ENCODE peak calls at places on chromosomes 1 and 21, in six cellular contexts. One of them, this sample, is unnamed.

GRCh38 chr1:67393737-67394136 is 36.5 kb downstream of the SERBP1 start:
- DNase-seq in Karpas-422: no peak
- DNase-seq in heart left ventricle: no peak
- DNase-seq in posterior cingulate gyrus: no peak
- DNase-seq in stimulated activated CD4-positive, alpha-beta T cell treated with anti-CD3 and anti-CD28 coated beads, Interleukin-15, amount 100 ng/mL, for 24 hours: no peak
- DNase-seq in AG08396: no peak
- DNase-seq in this sample: no peak

GRCh38 chr21:36994501-36995189 is 11.9 kb upstream of the RIPPLY3 start:
- DNase-seq in AG08396: no peak
- DNase-seq in posterior cingulate gyrus: no peak
- DNase-seq in heart left ventricle: no peak
- DNase-seq in stimulated activated CD4-positive, alpha-beta T cell treated with anti-CD3 and anti-CD28 coated beads, Interleukin-15, amount 100 ng/mL, for 24 hours: peak; percentile 64
- DNase-seq in Karpas-422: no peak
- DNase-seq in this sample: no peak

GRCh38 chr1:61184035-61184713 is 101.8 kb downstream of the NFIA start:
- DNase-seq in posterior cingulate gyrus: peak; percentile 92
- DNase-seq in AG08396: peak; percentile 78
- DNase-seq in Karpas-422: peak; percentile 92
- DNase-seq in heart left ventricle: peak; percentile 92
- DNase-seq in stimulated activated CD4-positive, alpha-beta T cell treated with anti-CD3 and anti-CD28 coated beads, Interleukin-15, amount 100 ng/mL, for 24 hours: no peak
- DNase-seq in this sample: peak; percentile 90

GRCh38 chr1:167617100-167617949 is 12.7 kb upstream of the RCSD1 start:
- DNase-seq in posterior cingulate gyrus: no peak
- DNase-seq in stimulated activated CD4-positive, alpha-beta T cell treated with anti-CD3 and anti-CD28 coated beads, Interleukin-15, amount 100 ng/mL, for 24 hours: peak; percentile 30
- DNase-seq in AG08396: no peak
- DNase-seq in heart left ventricle: peak; percentile 56
- DNase-seq in Karpas-422: peak; percentile 94
- DNase-seq in this sample: peak; percentile 45

GRCh38 chr1:187264995-187265602 is 436.4 kb downstream of the PLA2G4A start:
- DNase-seq in heart left ventricle: peak; percentile 6
- DNase-seq in posterior cingulate gyrus: no peak
- DNase-seq in Karpas-422: peak; percentile 64
- DNase-seq in AG08396: no peak
- DNase-seq in stimulated activated CD4-positive, alpha-beta T cell treated with anti-CD3 and anti-CD28 coated beads, Interleukin-15, amount 100 ng/mL, for 24 hours: no peak
- DNase-seq in this sample: peak; percentile 34

GRCh38 chr1:212396638-212397037 is 18.0 kb downstream of the PACC1 start:
- DNase-seq in Karpas-422: no peak
- DNase-seq in stimulated activated CD4-positive, alpha-beta T cell treated with anti-CD3 and anti-CD28 coated beads, Interleukin-15, amount 100 ng/mL, for 24 hours: no peak
- DNase-seq in AG08396: no peak
- DNase-seq in posterior cingulate gyrus: no peak
- DNase-seq in heart left ventricle: no peak
- DNase-seq in this sample: no peak

GRCh38 chr1:61636814-61637213 is 88.1 kb downstream of the TM2D1 start:
- DNase-seq in AG08396: no peak
- DNase-seq in Karpas-422: peak; percentile 27
- DNase-seq in heart left ventricle: no peak
- DNase-seq in stimulated activated CD4-positive, alpha-beta T cell treated with anti-CD3 and anti-CD28 coated beads, Interleukin-15, amount 100 ng/mL, for 24 hours: no peak
- DNase-seq in posterior cingulate gyrus: no peak
- DNase-seq in this sample: no peak

GRCh38 chr1:163796394-163796821 is 474.7 kb downstream of the NUF2 start:
- DNase-seq in posterior cingulate gyrus: no peak
- DNase-seq in heart left ventricle: no peak
- DNase-seq in stimulated activated CD4-positive, alpha-beta T cell treated with anti-CD3 and anti-CD28 coated beads, Interleukin-15, amount 100 ng/mL, for 24 hours: no peak
- DNase-seq in AG08396: peak; percentile 7
- DNase-seq in Karpas-422: no peak
- DNase-seq in this sample: peak; percentile 57

GRCh38 chr1:210558302-210558701 is 229.6 kb downstream of the HHAT start:
- DNase-seq in heart left ventricle: peak; percentile 38
- DNase-seq in stimulated activated CD4-positive, alpha-beta T cell treated with anti-CD3 and anti-CD28 coated beads, Interleukin-15, amount 100 ng/mL, for 24 hours: no peak
- DNase-seq in AG08396: no peak
- DNase-seq in posterior cingulate gyrus: no peak
- DNase-seq in Karpas-422: no peak
- DNase-seq in this sample: no peak

GRCh38 chr1:109438798-109439297 is 12.6 kb upstream of the PSMA5 start:
- DNase-seq in posterior cingulate gyrus: no peak
- DNase-seq in stimulated activated CD4-positive, alpha-beta T cell treated with anti-CD3 and anti-CD28 coated beads, Interleukin-15, amount 100 ng/mL, for 24 hours: peak; percentile 5
- DNase-seq in Karpas-422: no peak
- DNase-seq in heart left ventricle: peak; percentile 49
- DNase-seq in AG08396: peak; percentile 76
- DNase-seq in this sample: peak; percentile 62

GRCh38 chr1:44714944-44715571 is 15.9 kb downstream of the RNU5D-1 start:
- DNase-seq in stimulated activated CD4-positive, alpha-beta T cell treated with anti-CD3 and anti-CD28 coated beads, Interleukin-15, amount 100 ng/mL, for 24 hours: peak; percentile 72
- DNase-seq in AG08396: peak; percentile 82
- DNase-seq in posterior cingulate gyrus: no peak
- DNase-seq in Karpas-422: peak; percentile 96
- DNase-seq in heart left ventricle: peak; percentile 54
- DNase-seq in this sample: peak; percentile 75

GRCh38 chr1:24899581-24900485 is 30.2 kb downstream of the RUNX3 start:
- DNase-seq in posterior cingulate gyrus: no peak
- DNase-seq in heart left ventricle: no peak
- DNase-seq in AG08396: no peak
- DNase-seq in Karpas-422: peak; percentile 55
- DNase-seq in stimulated activated CD4-positive, alpha-beta T cell treated with anti-CD3 and anti-CD28 coated beads, Interleukin-15, amount 100 ng/mL, for 24 hours: peak; percentile 25
- DNase-seq in this sample: no peak

GRCh38 chr1:101128211-101128727 is 102.7 kb upstream of the DPH5 start:
- DNase-seq in Karpas-422: peak; percentile 88
- DNase-seq in AG08396: no peak
- DNase-seq in stimulated activated CD4-positive, alpha-beta T cell treated with anti-CD3 and anti-CD28 coated beads, Interleukin-15, amount 100 ng/mL, for 24 hours: no peak
- DNase-seq in posterior cingulate gyrus: no peak
- DNase-seq in heart left ventricle: no peak
- DNase-seq in this sample: no peak

GRCh38 chr1:27632387-27633297 is 2.3 kb downstream of the FGR start:
- DNase-seq in Karpas-422: peak; percentile 64
- DNase-seq in AG08396: no peak
- DNase-seq in heart left ventricle: no peak
- DNase-seq in posterior cingulate gyrus: no peak
- DNase-seq in stimulated activated CD4-positive, alpha-beta T cell treated with anti-CD3 and anti-CD28 coated beads, Interleukin-15, amount 100 ng/mL, for 24 hours: peak; percentile 80
- DNase-seq in this sample: no peak

GRCh38 chr1:26771643-26772321 is 16.0 kb upstream of the PIGV start:
- DNase-seq in heart left ventricle: no peak
- DNase-seq in posterior cingulate gyrus: no peak
- DNase-seq in AG08396: peak; percentile 88
- DNase-seq in Karpas-422: no peak
- DNase-seq in stimulated activated CD4-positive, alpha-beta T cell treated with anti-CD3 and anti-CD28 coated beads, Interleukin-15, amount 100 ng/mL, for 24 hours: peak; percentile 40
- DNase-seq in this sample: peak; percentile 13

GRCh38 chr1:84347547-84348239 is 46.2 kb downstream of the SAMD13 start:
- DNase-seq in heart left ventricle: no peak
- DNase-seq in posterior cingulate gyrus: no peak
- DNase-seq in stimulated activated CD4-positive, alpha-beta T cell treated with anti-CD3 and anti-CD28 coated beads, Interleukin-15, amount 100 ng/mL, for 24 hours: no peak
- DNase-seq in Karpas-422: no peak
- DNase-seq in AG08396: no peak
- DNase-seq in this sample: no peak

GRCh38 chr21:29125979-29126378 is 4.5 kb upstream of the MAP3K7CL start:
- DNase-seq in stimulated activated CD4-positive, alpha-beta T cell treated with anti-CD3 and anti-CD28 coated beads, Interleukin-15, amount 100 ng/mL, for 24 hours: no peak
- DNase-seq in heart left ventricle: no peak
- DNase-seq in Karpas-422: no peak
- DNase-seq in AG08396: no peak
- DNase-seq in posterior cingulate gyrus: no peak
- DNase-seq in this sample: no peak

GRCh38 chr21:30491963-30492428 is at the start of gene KRTAP19-3:
- DNase-seq in heart left ventricle: no peak
- DNase-seq in Karpas-422: no peak
- DNase-seq in stimulated activated CD4-positive, alpha-beta T cell treated with anti-CD3 and anti-CD28 coated beads, Interleukin-15, amount 100 ng/mL, for 24 hours: no peak
- DNase-seq in AG08396: no peak
- DNase-seq in posterior cingulate gyrus: no peak
- DNase-seq in this sample: no peak

GRCh38 chr1:239739919-239740318 is 351.8 kb upstream of the FMN2 start:
- DNase-seq in posterior cingulate gyrus: no peak
- DNase-seq in AG08396: no peak
- DNase-seq in heart left ventricle: no peak
- DNase-seq in Karpas-422: no peak
- DNase-seq in stimulated activated CD4-positive, alpha-beta T cell treated with anti-CD3 and anti-CD28 coated beads, Interleukin-15, amount 100 ng/mL, for 24 hours: no peak
- DNase-seq in this sample: no peak

GRCh38 chr1:101190441-101190840 is 46.4 kb upstream of the S1PR1 start:
- DNase-seq in AG08396: no peak
- DNase-seq in heart left ventricle: no peak
- DNase-seq in stimulated activated CD4-positive, alpha-beta T cell treated with anti-CD3 and anti-CD28 coated beads, Interleukin-15, amount 100 ng/mL, for 24 hours: no peak
- DNase-seq in Karpas-422: no peak
- DNase-seq in posterior cingulate gyrus: no peak
- DNase-seq in this sample: no peak

GRCh38 chr1:20847619-20848080 is 60.5 kb upstream of the HP1BP3 start:
- DNase-seq in AG08396: no peak
- DNase-seq in posterior cingulate gyrus: no peak
- DNase-seq in Karpas-422: no peak
- DNase-seq in stimulated activated CD4-positive, alpha-beta T cell treated with anti-CD3 and anti-CD28 coated beads, Interleukin-15, amount 100 ng/mL, for 24 hours: no peak
- DNase-seq in heart left ventricle: no peak
- DNase-seq in this sample: no peak

GRCh38 chr1:62012821-62013220 is 181.8 kb upstream of the L1TD1 start:
- DNase-seq in AG08396: no peak
- DNase-seq in Karpas-422: no peak
- DNase-seq in heart left ventricle: peak; percentile 13
- DNase-seq in stimulated activated CD4-positive, alpha-beta T cell treated with anti-CD3 and anti-CD28 coated beads, Interleukin-15, amount 100 ng/mL, for 24 hours: no peak
- DNase-seq in posterior cingulate gyrus: no peak
- DNase-seq in this sample: peak; percentile 12

GRCh38 chr1:79791488-79792211 is 785.1 kb upstream of the ADGRL4 start:
- DNase-seq in stimulated activated CD4-positive, alpha-beta T cell treated with anti-CD3 and anti-CD28 coated beads, Interleukin-15, amount 100 ng/mL, for 24 hours: no peak
- DNase-seq in AG08396: no peak
- DNase-seq in posterior cingulate gyrus: no peak
- DNase-seq in heart left ventricle: no peak
- DNase-seq in Karpas-422: no peak
- DNase-seq in this sample: no peak

GRCh38 chr1:107964397-107965111 is 426 bp downstream of the VAV3 start:
- DNase-seq in heart left ventricle: peak; percentile 10
- DNase-seq in Karpas-422: peak; percentile 57
- DNase-seq in posterior cingulate gyrus: no peak
- DNase-seq in AG08396: peak; percentile 11
- DNase-seq in stimulated activated CD4-positive, alpha-beta T cell treated with anti-CD3 and anti-CD28 coated beads, Interleukin-15, amount 100 ng/mL, for 24 hours: peak; percentile 51
- DNase-seq in this sample: no peak

GRCh38 chr1:15799004-15799867 is 8.2 kb downstream of the UQCRHL start:
- DNase-seq in AG08396: peak; percentile 94
- DNase-seq in Karpas-422: no peak
- DNase-seq in stimulated activated CD4-positive, alpha-beta T cell treated with anti-CD3 and anti-CD28 coated beads, Interleukin-15, amount 100 ng/mL, for 24 hours: peak; percentile 26
- DNase-seq in heart left ventricle: no peak
- DNase-seq in posterior cingulate gyrus: peak; percentile 30
- DNase-seq in this sample: peak; percentile 77

GRCh38 chr1:182962554-182963115 is 9.7 kb upstream of the SHCBP1L start:
- DNase-seq in AG08396: peak; percentile 91
- DNase-seq in heart left ventricle: peak; percentile 84
- DNase-seq in posterior cingulate gyrus: no peak
- DNase-seq in stimulated activated CD4-positive, alpha-beta T cell treated with anti-CD3 and anti-CD28 coated beads, Interleukin-15, amount 100 ng/mL, for 24 hours: peak; percentile 43
- DNase-seq in Karpas-422: peak; percentile 82
- DNase-seq in this sample: peak; percentile 75

GRCh38 chr1:162019436-162019835 is 4.2 kb downstream of the OLFML2B start:
- DNase-seq in AG08396: no peak
- DNase-seq in stimulated activated CD4-positive, alpha-beta T cell treated with anti-CD3 and anti-CD28 coated beads, Interleukin-15, amount 100 ng/mL, for 24 hours: no peak
- DNase-seq in heart left ventricle: no peak
- DNase-seq in Karpas-422: no peak
- DNase-seq in posterior cingulate gyrus: no peak
- DNase-seq in this sample: no peak

GRCh38 chr1:32761253-32761877 is 55.8 kb downstream of the YARS1 start:
- DNase-seq in heart left ventricle: no peak
- DNase-seq in stimulated activated CD4-positive, alpha-beta T cell treated with anti-CD3 and anti-CD28 coated beads, Interleukin-15, amount 100 ng/mL, for 24 hours: peak; percentile 52
- DNase-seq in AG08396: no peak
- DNase-seq in Karpas-422: no peak
- DNase-seq in posterior cingulate gyrus: no peak
- DNase-seq in this sample: no peak

GRCh38 chr1:29342351-29342750 is 106.0 kb downstream of the PTPRU start:
- DNase-seq in stimulated activated CD4-positive, alpha-beta T cell treated with anti-CD3 and anti-CD28 coated beads, Interleukin-15, amount 100 ng/mL, for 24 hours: no peak
- DNase-seq in Karpas-422: no peak
- DNase-seq in posterior cingulate gyrus: peak; percentile 51
- DNase-seq in heart left ventricle: no peak
- DNase-seq in AG08396: no peak
- DNase-seq in this sample: no peak

GRCh38 chr21:46000731-46001641 is 19.4 kb downstream of the COL6A1 start:
- DNase-seq in stimulated activated CD4-positive, alpha-beta T cell treated with anti-CD3 and anti-CD28 coated beads, Interleukin-15, amount 100 ng/mL, for 24 hours: no peak
- DNase-seq in Karpas-422: no peak
- DNase-seq in AG08396: no peak
- DNase-seq in heart left ventricle: no peak
- DNase-seq in posterior cingulate gyrus: no peak
- DNase-seq in this sample: no peak

GRCh38 chr1:243507001-243507671 is 251.3 kb downstream of the SDCCAG8 start:
- DNase-seq in Karpas-422: no peak
- DNase-seq in stimulated activated CD4-positive, alpha-beta T cell treated with anti-CD3 and anti-CD28 coated beads, Interleukin-15, amount 100 ng/mL, for 24 hours: no peak
- DNase-seq in posterior cingulate gyrus: no peak
- DNase-seq in AG08396: no peak
- DNase-seq in heart left ventricle: no peak
- DNase-seq in this sample: peak; percentile 51

GRCh38 chr1:31773861-31774260 is 9.7 kb upstream of the ADGRB2 start:
- DNase-seq in posterior cingulate gyrus: no peak
- DNase-seq in AG08396: no peak
- DNase-seq in stimulated activated CD4-positive, alpha-beta T cell treated with anti-CD3 and anti-CD28 coated beads, Interleukin-15, amount 100 ng/mL, for 24 hours: no peak
- DNase-seq in heart left ventricle: no peak
- DNase-seq in Karpas-422: no peak
- DNase-seq in this sample: no peak

GRCh38 chr1:29437946-29438345 is 201.6 kb downstream of the PTPRU start:
- DNase-seq in Karpas-422: no peak
- DNase-seq in AG08396: no peak
- DNase-seq in heart left ventricle: no peak
- DNase-seq in posterior cingulate gyrus: no peak
- DNase-seq in stimulated activated CD4-positive, alpha-beta T cell treated with anti-CD3 and anti-CD28 coated beads, Interleukin-15, amount 100 ng/mL, for 24 hours: no peak
- DNase-seq in this sample: no peak

GRCh38 chr1:151147132-151147503 is 687 bp upstream of the SEMA6C start:
- DNase-seq in posterior cingulate gyrus: no peak
- DNase-seq in heart left ventricle: no peak
- DNase-seq in AG08396: no peak
- DNase-seq in stimulated activated CD4-positive, alpha-beta T cell treated with anti-CD3 and anti-CD28 coated beads, Interleukin-15, amount 100 ng/mL, for 24 hours: no peak
- DNase-seq in Karpas-422: no peak
- DNase-seq in this sample: peak; percentile 23

GRCh38 chr21:45655071-45655470 is 11.5 kb downstream of the PCBP3 start:
- DNase-seq in Karpas-422: no peak
- DNase-seq in posterior cingulate gyrus: no peak
- DNase-seq in AG08396: no peak
- DNase-seq in heart left ventricle: no peak
- DNase-seq in stimulated activated CD4-positive, alpha-beta T cell treated with anti-CD3 and anti-CD28 coated beads, Interleukin-15, amount 100 ng/mL, for 24 hours: no peak
- DNase-seq in this sample: no peak

GRCh38 chr1:84724128-84724860 is 34.0 kb upstream of the SSX2IP start:
- DNase-seq in heart left ventricle: no peak
- DNase-seq in stimulated activated CD4-positive, alpha-beta T cell treated with anti-CD3 and anti-CD28 coated beads, Interleukin-15, amount 100 ng/mL, for 24 hours: peak; percentile 61
- DNase-seq in Karpas-422: peak; percentile 83
- DNase-seq in AG08396: no peak
- DNase-seq in posterior cingulate gyrus: no peak
- DNase-seq in this sample: no peak

GRCh38 chr21:14353712-14354111 is 29.2 kb downstream of the HSPA13 start:
- DNase-seq in heart left ventricle: no peak
- DNase-seq in posterior cingulate gyrus: no peak
- DNase-seq in stimulated activated CD4-positive, alpha-beta T cell treated with anti-CD3 and anti-CD28 coated beads, Interleukin-15, amount 100 ng/mL, for 24 hours: no peak
- DNase-seq in AG08396: no peak
- DNase-seq in Karpas-422: no peak
- DNase-seq in this sample: peak; percentile 1

GRCh38 chr1:109266965-109267364 is 16.0 kb downstream of the PSRC1 start:
- DNase-seq in heart left ventricle: no peak
- DNase-seq in Karpas-422: no peak
- DNase-seq in AG08396: peak; percentile 74
- DNase-seq in stimulated activated CD4-positive, alpha-beta T cell treated with anti-CD3 and anti-CD28 coated beads, Interleukin-15, amount 100 ng/mL, for 24 hours: no peak
- DNase-seq in posterior cingulate gyrus: peak; percentile 46
- DNase-seq in this sample: no peak

This sample was measured in foreskin melanocyte.